ENCODE peak calls at places on chromosomes 3 and 15, in six cellular contexts. R is EH; O is NCI-H1092 treated with DMSO at 0.1 percent for 48 hours; U is ELR; N is naive thymus-derived CD8-positive, alpha-beta T cell; I is CD8-positive, alpha-beta T cell. K is an unnamed sample.

GRCh38 chr3:112303811-112304325 is 9.9 kb upstream of the SLC9C1 start:
- DNase-seq in R (peak), O (no peak), U (peak), N (peak), I (peak), K (peak)

GRCh38 chr3:37569991-37570390 is 291.7 kb upstream of the CTDSPL start:
- DNase-seq in R (no peak), O (no peak), U (no peak), N (no peak), I (no peak), K (no peak)

GRCh38 chr3:141421639-141422319 is 53.5 kb downstream of the ZBTB38 start:
- DNase-seq in R (peak), O (no peak), U (peak), N (no peak), I (no peak), K (peak)

GRCh38 chr15:35358824-35359223 is 187.1 kb downstream of the DPH6 start:
- DNase-seq in R (no peak), O (no peak), U (no peak), N (no peak), I (no peak), K (no peak)

GRCh38 chr15:40052604-40053003 is 13.6 kb upstream of the SRP14 start:
- DNase-seq in R (no peak), O (no peak), U (no peak), N (no peak), I (peak), K (no peak)

GRCh38 chr3:36957862-36958686 is 13.2 kb upstream of the TRANK1 start:
- DNase-seq in R (peak), O (no peak), U (peak), N (no peak), I (no peak), K (peak)

GRCh38 chr3:45104715-45105711 is 41.2 kb downstream of the CDCP1 start:
- DNase-seq in R (peak), O (no peak), U (peak), N (no peak), I (no peak), K (peak)

GRCh38 chr3:4311496-4311895 is 8.3 kb downstream of the SETMAR start:
- DNase-seq in R (no peak), O (no peak), U (no peak), N (no peak), I (no peak), K (no peak)

GRCh38 chr15:60392986-60393811 is 4.6 kb downstream of the ANXA2 start:
- DNase-seq in R (peak), O (peak), U (peak), N (no peak), I (no peak), K (peak)

GRCh38 chr3:115845986-115846385 is 222.7 kb downstream of the GAP43 start:
- DNase-seq in R (no peak), O (no peak), U (no peak), N (no peak), I (no peak), K (no peak)

GRCh38 chr15:40957581-40958051 is 4.3 kb downstream of the CHAC1 start:
- DNase-seq in R (peak), O (peak), U (no peak), N (no peak), I (no peak), K (peak)

GRCh38 chr15:35533130-35534110 is 12.5 kb downstream of the DPH6 start:
- DNase-seq in R (peak), O (no peak), U (peak), N (no peak), I (no peak), K (peak)